ENCODE peak calls at places on chromosomes 7 and 10, in five cellular contexts. T is suprapubic skin, U is HFFc6, G is endothelial cell, H is T-cell. S is an unnamed sample.

GRCh38 chr10:79153753-79154152 is 85.0 kb downstream of the ZMIZ1 start:
- DNase-seq in T (no peak), U (no peak), G (no peak), H (no peak), S (no peak)

GRCh38 chr10:18157909-18158308 is 17.7 kb downstream of the CACNB2 start:
- DNase-seq in T (no peak), U (no peak), G (no peak), H (no peak), S (no peak)

GRCh38 chr7:149821191-149822148 is 16.7 kb upstream of the ZNF862 start:
- DNase-seq in T (no peak), U (no peak), G (no peak), H (no peak), S (no peak)

GRCh38 chr7:2172311-2173183 is 60.2 kb downstream of the MAD1L1 start:
- DNase-seq in T (no peak), U (peak), G (no peak), H (no peak), S (no peak)

GRCh38 chr7:44581426-44581906 is 565 bp downstream of the TMED4 start:
- DNase-seq in T (peak), U (no peak), G (no peak), H (peak), S (no peak)

GRCh38 chr7:124124201-124124600 is 91.3 kb upstream of the TMEM229A start:
- DNase-seq in T (no peak), U (no peak), G (no peak), H (no peak), S (no peak)

GRCh38 chr10:113423877-113424276 is 129.0 kb upstream of the HABP2 start:
- DNase-seq in T (no peak), U (no peak), G (no peak), H (no peak), S (no peak)

GRCh38 chr7:26919906-26920530 is 55.6 kb upstream of the SKAP2 start:
- DNase-seq in T (no peak), U (no peak), G (no peak), H (no peak), S (no peak)

GRCh38 chr10:97328646-97329453 is 5.7 kb downstream of the FRAT2 start:
- DNase-seq in T (no peak), U (no peak), G (no peak), H (no peak), S (no peak)

GRCh38 chr10:26567349-26567721 is 129.2 kb downstream of the APBB1IP start:
- DNase-seq in T (no peak), U (no peak), G (no peak), H (no peak), S (no peak)

GRCh38 chr7:114048386-114049235 is 129.8 kb upstream of the PPP1R3A start:
- DNase-seq in T (no peak), U (no peak), G (no peak), H (no peak), S (no peak)

GRCh38 chr10:116113721-116114501 is 159.1 kb downstream of the GFRA1 start:
- DNase-seq in T (no peak), U (peak), G (no peak), H (no peak), S (no peak)

GRCh38 chr7:30164567-30164966 is 29.8 kb downstream of the MTURN start:
- DNase-seq in T (no peak), U (peak), G (no peak), H (no peak), S (no peak)

GRCh38 chr10:75234683-75235374 is 928 bp downstream of the COMTD1 start:
- DNase-seq in T (no peak), U (no peak), G (peak), H (no peak), S (no peak)

GRCh38 chr10:76086571-76087260 is 655.3 kb downstream of the LRMDA start:
- DNase-seq in T (no peak), U (peak), G (peak), H (no peak), S (no peak)

S was measured in type B pancreatic cell.